ENCODE peak calls at places on chromosomes 1 and 21, in eight cellular contexts. P is LoVo; C is amniotic stem cell; L is GM03348; O is stimulated activated CD8-positive, alpha-beta memory T cell treated with anti-CD3 and anti-CD28 coated beads, Interleukin-4, amount 100 ng/mL, for 1 hour; B is mesenchymal stem cell; I is activated CD8-positive, alpha-beta memory T cell treated with anti-CD3 and anti-CD28 coated beads, Interleukin-2, amount 50 U/mL, for 48 hours; Y is stimulated activated CD4-positive, alpha-beta T cell treated with anti-CD3 and anti-CD28 coated beads, TNF-alpha, amount 100 ng/mL, for 48 hours. T is an unnamed sample.
A peak's percentile ranks its signal among the peaks of the same experiment; 100 is the strongest.

GRCh38 chr1:23249785-23250184 is 32.5 kb upstream of the HTR1D start:
- DNase-seq in Y (no peak), I (no peak), B (peak; percentile 75), O (no peak), P (no peak), L (no peak), C (peak; percentile 10), T (no peak)

GRCh38 chr1:22259581-22260282 is 116.8 kb upstream of the WNT4 start:
- DNase-seq in L (no peak), Y (no peak), C (no peak), I (no peak), B (peak; percentile 96), P (peak; percentile 5), O (no peak), T (no peak)

GRCh38 chr1:245790441-245790840 is 635.7 kb downstream of the KIF26B start:
- DNase-seq in Y (no peak), B (no peak), L (peak; percentile 70), I (no peak), O (no peak), C (no peak), P (no peak), T (no peak)

GRCh38 chr1:246791303-246791918 is 67.2 kb downstream of the SCCPDH start:
- DNase-seq in B (no peak), C (no peak), O (no peak), L (no peak), I (no peak), P (no peak), Y (no peak), T (no peak)

GRCh38 chr1:214418380-214418779 is 133.0 kb downstream of the PTPN14 start:
- DNase-seq in B (no peak), I (no peak), C (no peak), O (no peak), P (no peak), L (peak; percentile 31), Y (no peak), T (no peak)

GRCh38 chr1:234583755-234584430 is 26.1 kb downstream of the IRF2BP2 start:
- DNase-seq in B (no peak), L (no peak), I (no peak), Y (no peak), P (no peak), O (no peak), C (no peak), T (no peak)

GRCh38 chr1:228358764-228359612 is 47.6 kb downstream of the TRIM11 start:
- DNase-seq in L (no peak), C (no peak), Y (no peak), B (no peak), O (no peak), P (no peak), I (no peak), T (no peak)

GRCh38 chr1:181475580-181475979 is 7.7 kb upstream of the CACNA1E start:
- DNase-seq in I (no peak), Y (no peak), O (no peak), L (no peak), P (no peak), B (no peak), C (no peak), T (no peak)

GRCh38 chr1:12620142-12620865 is 2.3 kb upstream of the DHRS3 start:
- DNase-seq in Y (no peak), L (peak; percentile 47), B (no peak), C (no peak), P (no peak), O (no peak), I (peak; percentile 65), T (no peak)

GRCh38 chr1:210373878-210374599 is 45.3 kb downstream of the HHAT start:
- DNase-seq in O (no peak), C (peak; percentile 79), Y (peak; percentile 60), L (peak; percentile 54), I (peak; percentile 93), P (peak; percentile 41), B (peak; percentile 99), T (peak; percentile 40)

GRCh38 chr1:201362906-201363305 is 14.6 kb downstream of the TNNT2 start:
- DNase-seq in I (no peak), Y (no peak), C (no peak), P (no peak), L (no peak), B (no peak), O (no peak), T (no peak)

GRCh38 chr1:38009088-38009840 is 3.3 kb upstream of the UTP11 start:
- DNase-seq in C (no peak), P (no peak), I (peak; percentile 67), B (peak; percentile 75), O (no peak), L (peak; percentile 31), Y (no peak), T (no peak)

GRCh38 chr1:235943581-235944114 is 76.9 kb upstream of the LYST start:
- DNase-seq in P (peak; percentile 58), C (peak; percentile 49), Y (no peak), L (peak; percentile 75), B (peak; percentile 98), I (no peak), O (no peak), T (peak; percentile 42)

GRCh38 chr21:45537111-45537745 is 5.0 kb downstream of the SLC19A1 start:
- DNase-seq in I (peak; percentile 39), L (no peak), B (no peak), P (no peak), Y (no peak), O (no peak), C (no peak), T (no peak)

GRCh38 chr21:42534361-42534900 is 20.8 kb downstream of the SLC37A1 start:
- DNase-seq in P (no peak), I (peak; percentile 50), B (no peak), L (no peak), O (no peak), Y (no peak), C (no peak), T (no peak)

GRCh38 chr1:116006486-116006964 is 30.2 kb downstream of the SLC22A15 start:
- DNase-seq in P (no peak), C (no peak), O (no peak), B (peak; percentile 18), Y (no peak), L (no peak), I (no peak), T (no peak)

GRCh38 chr1:168285419-168285790 is 4.7 kb downstream of the TBX19 start:
- DNase-seq in Y (no peak), P (peak; percentile 18), I (no peak), O (no peak), L (no peak), B (no peak), C (no peak), T (no peak)

GRCh38 chr1:204714861-204715511 is 29.4 kb upstream of the LRRN2 start:
- DNase-seq in Y (no peak), O (no peak), P (no peak), L (no peak), C (no peak), I (no peak), B (no peak), T (no peak)

GRCh38 chr1:230067441-230067870 is 418 bp downstream of the GALNT2 start:
- DNase-seq in P (no peak), L (peak; percentile 62), O (no peak), I (peak; percentile 68), C (no peak), Y (no peak), B (peak; percentile 75), T (no peak)

GRCh38 chr21:20570824-20571232 is 427.4 kb upstream of the NCAM2 start:
- DNase-seq in I (no peak), B (peak; percentile 6), Y (no peak), P (no peak), O (no peak), L (no peak), C (no peak), T (no peak)

GRCh38 chr1:55196433-55197035 is 18.6 kb downstream of the USP24 start:
- DNase-seq in L (no peak), O (no peak), Y (no peak), I (no peak), P (no peak), B (no peak), C (no peak), T (no peak)

GRCh38 chr1:116878804-116879477 is 30.8 kb upstream of the PTGFRN start:
- DNase-seq in L (peak; percentile 61), O (no peak), B (peak; percentile 45), I (no peak), Y (no peak), P (peak; percentile 32), C (no peak), T (no peak)

GRCh38 chr1:234986750-234987414 is 141.8 kb downstream of the TOMM20 start:
- DNase-seq in P (no peak), O (no peak), C (no peak), B (peak; percentile 93), Y (no peak), L (no peak), I (no peak), T (no peak)

GRCh38 chr1:15756143-15757015 is 2.2 kb upstream of the FBLIM1 start:
- DNase-seq in L (no peak), B (no peak), C (no peak), P (peak; percentile 72), I (no peak), O (no peak), Y (no peak), T (peak; percentile 43)